ENCODE peak calls at places on chromosome 20, in five cellular contexts. One of them, this sample, is unnamed.

GRCh38 chr20:25608774-25609173 is 15.0 kb downstream of the NANP start:
- DNase-seq in mesenchymal stem cell: no peak
- DNase-seq in CD8-positive, alpha-beta T cell: no peak
- DNase-seq in cerebellum: no peak
- DNase-seq in HT1080: no peak
- DNase-seq in this sample: no peak

GRCh38 chr20:49252556-49253350 is 25.1 kb downstream of the ZNFX1 start:
- DNase-seq in mesenchymal stem cell: no peak
- DNase-seq in CD8-positive, alpha-beta T cell: no peak
- DNase-seq in cerebellum: no peak
- DNase-seq in HT1080: no peak
- DNase-seq in this sample: no peak

GRCh38 chr20:10060223-10060622 is 25.4 kb downstream of the ANKEF1 start:
- DNase-seq in mesenchymal stem cell: no peak
- DNase-seq in CD8-positive, alpha-beta T cell: no peak
- DNase-seq in cerebellum: no peak
- DNase-seq in HT1080: no peak
- DNase-seq in this sample: peak; percentile 37

GRCh38 chr20:39632176-39632575 is 670.0 kb downstream of the DHX35 start:
- DNase-seq in mesenchymal stem cell: no peak
- DNase-seq in CD8-positive, alpha-beta T cell: no peak
- DNase-seq in cerebellum: no peak
- DNase-seq in HT1080: no peak
- DNase-seq in this sample: no peak

GRCh38 chr20:22460803-22461202 is 123.6 kb downstream of the FOXA2 start:
- DNase-seq in mesenchymal stem cell: no peak
- DNase-seq in CD8-positive, alpha-beta T cell: no peak
- DNase-seq in cerebellum: no peak
- DNase-seq in HT1080: no peak
- DNase-seq in this sample: no peak

GRCh38 chr20:39356913-39357312 is 394.8 kb downstream of the DHX35 start:
- DNase-seq in mesenchymal stem cell: no peak
- DNase-seq in CD8-positive, alpha-beta T cell: no peak
- DNase-seq in cerebellum: no peak
- DNase-seq in HT1080: no peak
- DNase-seq in this sample: no peak

GRCh38 chr20:48340915-48341314 is 486.9 kb downstream of the PREX1 start:
- DNase-seq in mesenchymal stem cell: no peak
- DNase-seq in CD8-positive, alpha-beta T cell: no peak
- DNase-seq in cerebellum: no peak
- DNase-seq in HT1080: no peak
- DNase-seq in this sample: no peak

GRCh38 chr20:54822407-54822806 is 347.0 kb downstream of the DOK5 start:
- DNase-seq in mesenchymal stem cell: no peak
- DNase-seq in CD8-positive, alpha-beta T cell: no peak
- DNase-seq in cerebellum: no peak
- DNase-seq in HT1080: no peak
- DNase-seq in this sample: no peak

GRCh38 chr20:38554986-38555385 is 26.0 kb upstream of the ADIG start:
- DNase-seq in mesenchymal stem cell: no peak
- DNase-seq in CD8-positive, alpha-beta T cell: no peak
- DNase-seq in cerebellum: no peak
- DNase-seq in HT1080: no peak
- DNase-seq in this sample: no peak

GRCh38 chr20:38737887-38738286 is 10.4 kb upstream of the ACTR5 start:
- DNase-seq in mesenchymal stem cell: no peak
- DNase-seq in CD8-positive, alpha-beta T cell: no peak
- DNase-seq in cerebellum: no peak
- DNase-seq in HT1080: no peak
- DNase-seq in this sample: no peak

GRCh38 chr20:52242237-52243230 is 51.0 kb upstream of the ZFP64 start:
- DNase-seq in mesenchymal stem cell: peak; percentile 34
- DNase-seq in CD8-positive, alpha-beta T cell: no peak
- DNase-seq in cerebellum: peak; percentile 14
- DNase-seq in HT1080: no peak
- DNase-seq in this sample: no peak

GRCh38 chr20:16262594-16262993 is 310.7 kb downstream of the KIF16B start:
- DNase-seq in mesenchymal stem cell: no peak
- DNase-seq in CD8-positive, alpha-beta T cell: no peak
- DNase-seq in cerebellum: no peak
- DNase-seq in HT1080: no peak
- DNase-seq in this sample: no peak

GRCh38 chr20:9200196-9200595 is 131.3 kb downstream of the PLCB4 start:
- DNase-seq in mesenchymal stem cell: peak; percentile 41
- DNase-seq in CD8-positive, alpha-beta T cell: no peak
- DNase-seq in cerebellum: no peak
- DNase-seq in HT1080: no peak
- DNase-seq in this sample: no peak

GRCh38 chr20:61813791-61814190 is 251.9 kb downstream of the TAF4 start:
- DNase-seq in mesenchymal stem cell: no peak
- DNase-seq in CD8-positive, alpha-beta T cell: no peak
- DNase-seq in cerebellum: no peak
- DNase-seq in HT1080: no peak
- DNase-seq in this sample: no peak

GRCh38 chr20:36886859-36887778 is 11.2 kb downstream of the TLDC2 start:
- DNase-seq in mesenchymal stem cell: peak; percentile 72
- DNase-seq in CD8-positive, alpha-beta T cell: peak; percentile 70
- DNase-seq in cerebellum: peak; percentile 87
- DNase-seq in HT1080: peak; percentile 87
- DNase-seq in this sample: peak; percentile 88

GRCh38 chr20:61185841-61186601 is 66.0 kb upstream of the CDH4 start:
- DNase-seq in mesenchymal stem cell: peak; percentile 98
- DNase-seq in CD8-positive, alpha-beta T cell: no peak
- DNase-seq in cerebellum: no peak
- DNase-seq in HT1080: peak; percentile 96
- DNase-seq in this sample: peak; percentile 82

GRCh38 chr20:4502756-4503155 is 219.0 kb upstream of the PRND start:
- DNase-seq in mesenchymal stem cell: no peak
- DNase-seq in CD8-positive, alpha-beta T cell: no peak
- DNase-seq in cerebellum: no peak
- DNase-seq in HT1080: no peak
- DNase-seq in this sample: no peak

GRCh38 chr20:51388227-51388626 is 154.3 kb downstream of the NFATC2 start:
- DNase-seq in mesenchymal stem cell: no peak
- DNase-seq in CD8-positive, alpha-beta T cell: no peak
- DNase-seq in cerebellum: no peak
- DNase-seq in HT1080: peak; percentile 77
- DNase-seq in this sample: no peak

GRCh38 chr20:16695633-16696032 is 34.2 kb upstream of the SNRPB2 start:
- DNase-seq in mesenchymal stem cell: no peak
- DNase-seq in CD8-positive, alpha-beta T cell: no peak
- DNase-seq in cerebellum: no peak
- DNase-seq in HT1080: no peak
- DNase-seq in this sample: no peak

GRCh38 chr20:14632906-14633305 is 295.5 kb upstream of the FLRT3 start:
- DNase-seq in mesenchymal stem cell: no peak
- DNase-seq in CD8-positive, alpha-beta T cell: no peak
- DNase-seq in cerebellum: no peak
- DNase-seq in HT1080: peak; percentile 7
- DNase-seq in this sample: no peak

GRCh38 chr20:50085481-50086365 is 27.2 kb downstream of the UBE2V1 start:
- DNase-seq in mesenchymal stem cell: peak; percentile 79
- DNase-seq in CD8-positive, alpha-beta T cell: peak; percentile 27
- DNase-seq in cerebellum: peak; percentile 67
- DNase-seq in HT1080: peak; percentile 45
- DNase-seq in this sample: peak; percentile 60

GRCh38 chr20:43755851-43756250 is 29.0 kb upstream of the GTSF1L start:
- DNase-seq in mesenchymal stem cell: peak; percentile 59
- DNase-seq in CD8-positive, alpha-beta T cell: no peak
- DNase-seq in cerebellum: no peak
- DNase-seq in HT1080: peak; percentile 19
- DNase-seq in this sample: no peak

GRCh38 chr20:36527331-36528125 is 13.8 kb upstream of the MYL9 start:
- DNase-seq in mesenchymal stem cell: no peak
- DNase-seq in CD8-positive, alpha-beta T cell: no peak
- DNase-seq in cerebellum: no peak
- DNase-seq in HT1080: no peak
- DNase-seq in this sample: no peak

GRCh38 chr20:48198951-48199431 is 413.7 kb upstream of the SULF2 start:
- DNase-seq in mesenchymal stem cell: peak; percentile 57
- DNase-seq in CD8-positive, alpha-beta T cell: no peak
- DNase-seq in cerebellum: no peak
- DNase-seq in HT1080: no peak
- DNase-seq in this sample: no peak

GRCh38 chr20:9241721-9242427 is 173.0 kb downstream of the PLCB4 start:
- DNase-seq in mesenchymal stem cell: no peak
- DNase-seq in CD8-positive, alpha-beta T cell: no peak
- DNase-seq in cerebellum: no peak
- DNase-seq in HT1080: no peak
- DNase-seq in this sample: peak; percentile 31

GRCh38 chr20:62043131-62043914 is 22.4 kb downstream of the TAF4 start:
- DNase-seq in mesenchymal stem cell: no peak
- DNase-seq in CD8-positive, alpha-beta T cell: no peak
- DNase-seq in cerebellum: no peak
- DNase-seq in HT1080: no peak
- DNase-seq in this sample: no peak

GRCh38 chr20:36575066-36575743 is 1.8 kb downstream of the TGIF2 start:
- DNase-seq in mesenchymal stem cell: peak; percentile 79
- DNase-seq in CD8-positive, alpha-beta T cell: no peak
- DNase-seq in cerebellum: peak; percentile 52
- DNase-seq in HT1080: peak; percentile 73
- DNase-seq in this sample: peak; percentile 69

This sample was measured in Daoy.